ENCODE peak calls at places on chromosomes 5 and 9, in eight cellular contexts. J is hepatocyte; T is HCT116; L is NT2/D1; I is CD8-positive, alpha-beta memory T cell; E is SK-N-SH; P is heart right ventricle; D is lower lobe of right lung. M is an unnamed sample.
A peak's percentile ranks its signal among the peaks of the same experiment; 100 is the strongest.

GRCh38 chr9:128656416-128657343 is at the start of gene DYNC2I2:
- DNase-seq in L (peak; percentile 93), J (peak; percentile 97), T (peak; percentile 89), P (peak; percentile 97), E (peak; percentile 98), I (peak; percentile 95), D (peak; percentile 98), M (peak; percentile 96)

GRCh38 chr9:115640887-115641286 is 512.7 kb upstream of the PAPPA start:
- DNase-seq in E (no peak), J (no peak), P (no peak), L (no peak), I (no peak), D (no peak), T (no peak), M (no peak)

GRCh38 chr9:37061763-37062162 is 27.7 kb upstream of the PAX5 start:
- DNase-seq in D (no peak), J (peak; percentile 15), L (no peak), T (no peak), E (no peak), I (no peak), P (no peak), M (no peak)

GRCh38 chr5:169162407-169162806 is 138.5 kb downstream of the SLIT3 start:
- DNase-seq in D (no peak), J (no peak), E (peak; percentile 41), T (no peak), P (no peak), L (no peak), I (no peak), M (no peak)

GRCh38 chr9:124657526-124657925 is 113.6 kb downstream of the NR6A1 start:
- DNase-seq in J (no peak), I (no peak), T (no peak), P (no peak), D (no peak), L (no peak), E (no peak), M (no peak)

GRCh38 chr5:179488464-179488863 is 61.9 kb upstream of the RUFY1 start:
- DNase-seq in P (no peak), L (no peak), T (no peak), I (no peak), D (no peak), E (peak; percentile 46), J (no peak), M (no peak)

GRCh38 chr5:108409781-108410180 is 27.9 kb upstream of the FBXL17 start:
- DNase-seq in D (no peak), E (no peak), J (no peak), I (no peak), T (no peak), P (no peak), L (no peak), M (no peak)

GRCh38 chr9:17613723-17614122 is 34.9 kb downstream of the SH3GL2 start:
- DNase-seq in T (no peak), J (no peak), P (no peak), I (no peak), E (no peak), L (no peak), D (no peak), M (no peak)

GRCh38 chr5:68289576-68289975 is 74.0 kb downstream of the PIK3R1 start:
- DNase-seq in L (no peak), E (no peak), J (no peak), T (no peak), P (no peak), D (no peak), I (no peak), M (no peak)

GRCh38 chr5:149358294-149358651 is 427 bp downstream of the PCYOX1L start:
- DNase-seq in E (peak; percentile 81), I (peak; percentile 46), D (peak; percentile 61), L (no peak), T (no peak), P (peak; percentile 41), J (peak; percentile 25), M (peak; percentile 55)

GRCh38 chr5:179475211-179475840 is 75.0 kb upstream of the RUFY1 start:
- DNase-seq in P (no peak), J (no peak), T (no peak), L (no peak), I (no peak), D (no peak), E (no peak), M (no peak)

GRCh38 chr9:90300901-90301688 is 341.5 kb downstream of the DIRAS2 start:
- DNase-seq in I (no peak), T (peak; percentile 59), L (peak; percentile 11), J (peak; percentile 89), P (peak; percentile 8), D (no peak), E (peak; percentile 58), M (no peak)

GRCh38 chr9:78103971-78104433 is 72.4 kb upstream of the GNAQ start:
- DNase-seq in T (no peak), I (no peak), L (no peak), P (no peak), E (no peak), J (no peak), D (no peak), M (no peak)

GRCh38 chr9:69513291-69513690 is 158.9 kb downstream of the APBA1 start:
- DNase-seq in T (no peak), P (no peak), E (no peak), D (no peak), J (no peak), L (no peak), I (no peak), M (no peak)

GRCh38 chr5:154470172-154470571 is 7.9 kb downstream of the HAND1 start:
- DNase-seq in I (no peak), T (no peak), E (no peak), J (no peak), L (no peak), D (no peak), P (no peak), M (no peak)

GRCh38 chr5:96881511-96882115 is 5.3 kb downstream of the ERAP2 start:
- DNase-seq in E (no peak), P (no peak), T (no peak), J (peak; percentile 56), L (no peak), I (no peak), D (no peak), M (no peak)

GRCh38 chr9:129240581-129241211 is 62.6 kb upstream of the IER5L start:
- DNase-seq in T (no peak), P (no peak), I (no peak), J (no peak), E (no peak), D (peak; percentile 15), L (no peak), M (no peak)

GRCh38 chr5:109454726-109455505 is 45.1 kb upstream of the PJA2 start:
- DNase-seq in I (no peak), E (no peak), L (no peak), J (no peak), P (no peak), T (no peak), D (no peak), M (no peak)

GRCh38 chr9:131319486-131319885 is 30.0 kb downstream of the PLPP7 start:
- DNase-seq in P (no peak), E (peak; percentile 55), T (no peak), L (no peak), I (no peak), J (no peak), D (peak; percentile 33), M (no peak)

GRCh38 chr9:131323629-131324028 is 34.1 kb downstream of the PLPP7 start:
- DNase-seq in L (no peak), J (no peak), I (no peak), P (no peak), T (no peak), E (no peak), D (peak; percentile 17), M (no peak)

GRCh38 chr9:131324736-131325679 is 35.5 kb downstream of the PLPP7 start:
- DNase-seq in D (peak; percentile 28), J (no peak), T (no peak), L (no peak), P (no peak), E (no peak), I (no peak), M (no peak)

GRCh38 chr9:131318211-131318610 is 28.7 kb downstream of the PLPP7 start:
- DNase-seq in J (no peak), D (peak; percentile 35), L (no peak), P (no peak), E (peak; percentile 78), T (no peak), I (no peak), M (no peak)

DNA sequence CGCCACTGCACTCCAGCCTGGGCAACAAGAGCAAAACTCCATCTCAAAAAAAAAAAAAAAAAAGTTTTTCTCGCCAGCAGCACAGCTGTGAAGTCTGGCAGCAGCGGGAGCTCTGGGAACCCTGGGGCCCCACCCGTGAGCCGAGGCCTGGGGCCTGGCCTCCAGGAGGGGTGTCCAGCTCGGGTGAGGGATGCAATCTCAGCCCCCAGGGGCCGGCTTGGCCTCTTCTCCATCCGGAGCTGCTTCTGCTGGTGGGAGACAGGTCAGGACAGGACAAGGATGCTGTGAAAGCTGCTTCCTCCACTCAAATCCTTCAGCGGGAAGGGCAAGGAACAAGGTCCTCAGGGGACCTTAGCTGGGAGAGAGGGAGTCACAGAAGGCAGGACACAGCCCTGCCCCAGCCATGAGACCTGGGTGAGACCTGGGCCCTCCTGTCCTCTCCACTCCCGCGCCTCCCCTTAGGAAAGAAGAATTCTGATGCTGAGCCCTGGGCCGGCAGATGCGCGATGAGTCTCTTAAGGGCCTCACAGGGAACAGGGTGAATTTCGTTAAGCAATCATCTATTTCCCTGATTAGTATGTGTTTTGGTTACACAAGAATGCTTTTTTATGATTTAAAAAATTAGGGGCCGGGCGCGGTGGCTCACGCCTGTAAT is 30.6 kb downstream of the PLPP7 start:
- DNase-seq in D (peak; percentile 19), L (no peak), T (no peak), J (no peak), E (peak; percentile 58), P (peak; percentile 75), I (no peak), M (no peak)
- H3K9me3 ChIP-seq in D (no peaks in the 10 kb centered on the region), L (no peaks in the 10 kb centered on the region), T (no peaks in the 10 kb centered on the region), J (no peaks in the 10 kb centered on the region), E (no peaks in the 10 kb centered on the region), P (no peaks in the 10 kb centered on the region), I (no peaks in the 10 kb centered on the region), M (no peaks in the 10 kb centered on the region)

DNA sequence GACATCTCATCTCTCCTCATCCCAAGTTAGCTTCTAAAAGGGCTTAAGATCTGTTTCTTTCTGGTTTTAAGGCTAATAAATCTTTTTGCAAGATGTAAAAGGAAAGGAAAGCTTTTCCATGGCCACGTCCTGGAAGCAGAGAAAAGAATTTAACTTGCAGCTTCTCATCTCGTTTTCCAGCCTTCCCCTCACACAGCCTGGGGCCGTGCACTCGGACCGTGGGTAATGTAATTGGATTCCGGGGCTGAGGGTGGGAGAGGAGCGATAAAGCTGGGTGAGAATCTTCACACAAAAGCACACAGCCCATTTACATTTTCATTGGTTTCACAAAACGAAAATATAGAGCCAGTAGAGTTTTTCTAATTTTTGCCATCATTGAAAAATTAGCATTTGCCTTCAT is 91.2 kb downstream of the IRX2 start:
- DNase-seq in J (no peak), P (no peak), T (no peak), E (no peak), D (no peak), I (no peak), L (no peak), M (no peak)
- H3K9me3 ChIP-seq in J (no peaks in the 10 kb centered on the region), P (no peaks in the 10 kb centered on the region), T (peaks cover 7% of the 10 kb centered on the region), E (no peaks in the 10 kb centered on the region), D (no peaks in the 10 kb centered on the region), I (no peaks in the 10 kb centered on the region), L (no peaks in the 10 kb centered on the region), M (no peaks in the 10 kb centered on the region)

GRCh38 chr5:141101059-141101458 is 786 bp downstream of the PCDHB3 start:
- DNase-seq in E (peak; percentile 46), P (no peak), D (peak; percentile 23), L (no peak), J (no peak), I (no peak), T (no peak), M (no peak)
- H3K9me3 ChIP-seq in E (no peaks in the 10 kb centered on the region), P (no peaks in the 10 kb centered on the region), D (peaks cover 36% of the 10 kb centered on the region), L (no peaks in the 10 kb centered on the region), J (peaks cover 49% of the 10 kb centered on the region), I (no peaks in the 10 kb centered on the region), T (no peaks in the 10 kb centered on the region), M (peaks cover 21% of the 10 kb centered on the region)

GRCh38 chr5:141258464-141258863 is 13.3 kb downstream of the PCDHB15 start:
- DNase-seq in I (no peak), D (no peak), P (no peak), J (no peak), E (no peak), T (no peak), L (no peak), M (no peak)
- H3K9me3 ChIP-seq in I (peaks cover 38% of the 10 kb centered on the region), D (peaks cover 100% of the 10 kb centered on the region), P (peaks cover 100% of the 10 kb centered on the region), J (peaks cover 68% of the 10 kb centered on the region), E (peaks cover 47% of the 10 kb centered on the region), T (peaks cover 26% of the 10 kb centered on the region), L (peaks cover 96% of the 10 kb centered on the region), M (peaks cover 35% of the 10 kb centered on the region)

M was measured in ovary.